ENCODE peak calls at places on chromosome 18, in seven cellular contexts. J is stimulated activated CD4-positive, alpha-beta T cell treated with anti-CD3 and anti-CD28 coated beads, Interleukin-15, amount 100 ng/mL, for 1 hour; C is uterus; Y is ACHN; G is cardiac fibroblast; U is spleen; Q is aorta. I is an unnamed sample.

GRCh38 chr18:37289423-37289822 is 276.2 kb downstream of the CELF4 start:
- DNase-seq in J (no peak), C (no peak), Y (no peak), G (no peak), U (no peak), Q (no peak), I (peak; percentile 51)

GRCh38 chr18:34729740-34730338 is 19.7 kb downstream of the DTNA start:
- DNase-seq in J (no peak), C (no peak), Y (no peak), G (peak; percentile 12), U (no peak), Q (no peak), I (no peak)

GRCh38 chr18:59823611-59824195 is 76.1 kb upstream of the PMAIP1 start:
- DNase-seq in J (no peak), C (peak; percentile 77), Y (peak; percentile 76), G (peak; percentile 91), U (no peak), Q (no peak), I (peak; percentile 58)

GRCh38 chr18:44356566-44357157 is 324.0 kb upstream of the SETBP1 start:
- DNase-seq in J (no peak), C (no peak), Y (no peak), G (no peak), U (no peak), Q (no peak), I (no peak)

GRCh38 chr18:35511428-35511827 is 13.7 kb upstream of the INO80C start:
- DNase-seq in J (no peak), C (no peak), Y (no peak), G (no peak), U (no peak), Q (no peak), I (no peak)

GRCh38 chr18:36127866-36128845 is 984 bp downstream of the SLC39A6 start:
- DNase-seq in J (no peak), C (no peak), Y (peak; percentile 30), G (peak; percentile 30), U (peak; percentile 81), Q (no peak), I (no peak)

GRCh38 chr18:2979871-2980606 is 32.9 kb downstream of the LPIN2 start:
- DNase-seq in J (no peak), C (no peak), Y (peak; percentile 41), G (no peak), U (no peak), Q (no peak), I (no peak)

GRCh38 chr18:11591957-11592356 is 17.4 kb upstream of the SLC35G4 start:
- DNase-seq in J (no peak), C (no peak), Y (no peak), G (no peak), U (no peak), Q (no peak), I (no peak)

GRCh38 chr18:79368681-79369080 is 27.0 kb upstream of the NFATC1 start:
- DNase-seq in J (no peak), C (no peak), Y (no peak), G (no peak), U (peak; percentile 81), Q (no peak), I (no peak)

GRCh38 chr18:77320960-77321559 is 71.4 kb downstream of the GALR1 start:
- DNase-seq in J (no peak), C (no peak), Y (no peak), G (peak; percentile 1), U (no peak), Q (no peak), I (no peak)

GRCh38 chr18:4125246-4125938 is 329.7 kb downstream of the DLGAP1 start:
- DNase-seq in J (no peak), C (no peak), Y (no peak), G (peak; percentile 79), U (no peak), Q (no peak), I (peak; percentile 26)

GRCh38 chr18:35938158-35938557 is 34.3 kb upstream of the RMP24 start:
- DNase-seq in J (no peak), C (no peak), Y (peak; percentile 36), G (peak; percentile 54), U (no peak), Q (no peak), I (no peak)

GRCh38 chr18:12424252-12424651 is 16.5 kb downstream of the PRELID3A start:
- DNase-seq in J (no peak), C (no peak), Y (no peak), G (no peak), U (no peak), Q (no peak), I (no peak)